ENCODE peak calls at places on chromosomes 7 and 10, in six cellular contexts. A, Q, X, T, O and S are unnamed samples.

GRCh38 chr7:129315916-129316315 is 91.1 kb downstream of the AHCYL2 start:
- DNase-seq in O (no peak), A (no peak), X (no peak), T (no peak), Q (no peak), S (no peak)

GRCh38 chr7:137411446-137411845 is 67.9 kb upstream of the PTN start:
- DNase-seq in T (no peak), O (no peak), A (no peak), Q (no peak), X (no peak), S (no peak)

GRCh38 chr10:24041030-24041429 is 167.9 kb upstream of the KIAA1217 start:
- DNase-seq in Q (no peak), X (no peak), O (no peak), A (no peak), T (no peak), S (no peak)

GRCh38 chr7:149856-150636 is 42.3 kb upstream of the FAM20C start:
- DNase-seq in Q (no peak), O (no peak), A (no peak), T (no peak), X (no peak), S (peak)

GRCh38 chr7:137544450-137545058 is 201.0 kb upstream of the PTN start:
- DNase-seq in T (no peak), A (no peak), Q (no peak), X (no peak), O (no peak), S (no peak)

GRCh38 chr10:69093933-69094332 is 6.0 kb downstream of the SRGN start:
- DNase-seq in O (no peak), A (peak), T (peak), X (no peak), Q (no peak), S (peak)

GRCh38 chr10:94286898-94287297 is 75.8 kb downstream of the NOC3L start:
- DNase-seq in A (no peak), X (no peak), O (no peak), T (no peak), Q (no peak), S (no peak)

GRCh38 chr10:27513451-27514191 is 9.5 kb downstream of the RAB18 start:
- DNase-seq in X (no peak), O (no peak), Q (no peak), T (no peak), A (no peak), S (no peak)

GRCh38 chr7:117251687-117252086 is 71.2 kb downstream of the WNT2 start:
- DNase-seq in Q (peak), X (no peak), A (no peak), T (no peak), O (no peak), S (no peak)

GRCh38 chr7:148787571-148788295 is 89.0 kb downstream of the CUL1 start:
- DNase-seq in O (no peak), A (no peak), T (no peak), Q (no peak), X (no peak), S (no peak)

GRCh38 chr7:126700807-126701604 is 551.7 kb downstream of the GRM8 start:
- DNase-seq in X (peak), O (peak), T (peak), Q (peak), A (peak), S (no peak)

GRCh38 chr10:122852261-122852660 is 6.6 kb upstream of the CUZD1 start:
- DNase-seq in T (no peak), X (no peak), O (no peak), A (no peak), Q (no peak), S (no peak)

GRCh38 chr7:22720791-22721786 is 5.9 kb upstream of the IL6 start:
- DNase-seq in X (peak), O (no peak), Q (no peak), A (no peak), T (no peak), S (no peak)

GRCh38 chr10:132137111-132138072 is 49.4 kb upstream of the DPYSL4 start:
- DNase-seq in Q (no peak), A (no peak), X (no peak), O (no peak), T (no peak), S (no peak)

GRCh38 chr7:149041350-149041749 is 13.0 kb upstream of the PDIA4 start:
- DNase-seq in Q (no peak), X (peak), T (no peak), O (no peak), A (no peak), S (no peak)

GRCh38 chr7:159105845-159106614 is 38.6 kb downstream of the VIPR2 start:
- DNase-seq in A (no peak), X (no peak), O (no peak), T (no peak), Q (no peak), S (no peak)

GRCh38 chr7:68121056-68121455 is 1124.4 kb downstream of the TYW1 start:
- DNase-seq in T (no peak), X (no peak), O (no peak), Q (no peak), A (no peak), S (no peak)

GRCh38 chr10:45235823-45236222 is 79.6 kb downstream of the OR13A1 start:
- DNase-seq in O (no peak), A (no peak), X (no peak), Q (no peak), T (no peak), S (peak)

GRCh38 chr7:89554209-89554608 is 600.1 kb upstream of the STEAP1 start:
- DNase-seq in A (no peak), O (no peak), T (no peak), Q (no peak), X (no peak), S (no peak)

GRCh38 chr10:83373659-83374058 is 765.6 kb upstream of the GHITM start:
- DNase-seq in X (no peak), O (peak), A (no peak), Q (no peak), T (no peak), S (no peak)

GRCh38 chr7:41824284-41824683 is 121.4 kb upstream of the INHBA start:
- DNase-seq in O (no peak), T (no peak), X (no peak), Q (no peak), A (no peak), S (no peak)

GRCh38 chr7:41425926-41426325 is 277.0 kb downstream of the INHBA start:
- DNase-seq in Q (no peak), T (no peak), A (no peak), X (no peak), O (no peak), S (no peak)

GRCh38 chr10:116212756-116213155 is 60.2 kb downstream of the GFRA1 start:
- DNase-seq in A (no peak), T (no peak), O (no peak), Q (no peak), X (no peak), S (no peak)

GRCh38 chr7:52719677-52720076 is 315.8 kb upstream of the POM121L12 start:
- DNase-seq in Q (no peak), T (no peak), X (no peak), O (no peak), A (no peak), S (peak)

GRCh38 chr10:22365644-22366565 is 20.6 kb downstream of the SPAG6 start:
- DNase-seq in T (no peak), A (no peak), O (no peak), X (no peak), Q (no peak), S (no peak)

GRCh38 chr7:82050134-82050533 is 280.3 kb upstream of the HGF start:
- DNase-seq in A (peak), T (peak), O (no peak), X (no peak), Q (no peak), S (peak)

GRCh38 chr10:86953747-86954680 is 3.4 kb downstream of the MMRN2 start:
- DNase-seq in Q (no peak), A (no peak), O (peak), X (peak), T (no peak), S (peak)

GRCh38 chr7:95804090-95804489 is 31.7 kb downstream of the DYNC1I1 start:
- DNase-seq in Q (no peak), X (no peak), A (no peak), O (no peak), T (no peak), S (no peak)

GRCh38 chr7:146659732-146660131 is 543.1 kb downstream of the CNTNAP2 start:
- DNase-seq in Q (no peak), O (no peak), T (no peak), A (no peak), X (no peak), S (no peak)

GRCh38 chr10:102644066-102644645 is at the start of gene TRIM8:
- DNase-seq in X (peak), O (no peak), A (peak), Q (no peak), T (no peak), S (peak)

GRCh38 chr10:110495731-110496552 is 1.8 kb upstream of the DUSP5 start:
- DNase-seq in O (no peak), Q (no peak), T (no peak), A (no peak), X (no peak), S (no peak)

GRCh38 chr10:24681476-24682088 is 42.1 kb downstream of the ARHGAP21 start:
- DNase-seq in O (no peak), Q (no peak), T (no peak), X (peak), A (peak), S (no peak)

GRCh38 chr10:98269435-98269912 is 1.5 kb upstream of the LOXL4 start:
- DNase-seq in X (no peak), Q (no peak), O (peak), T (peak), A (peak), S (peak)
- TF ChIP-seq JUND in X (no peak), Q (no peak), O (peak), T (no peak), A (peak), S (no peak)

GRCh38 chr7:140334341-140335057 is 63.8 kb downstream of the SLC37A3 start:
- DNase-seq in O (no peak), X (no peak), T (no peak), Q (no peak), A (no peak), S (no peak)

GRCh38 chr7:140330128-140330527 is 68.2 kb downstream of the SLC37A3 start:
- DNase-seq in O (no peak), Q (no peak), X (no peak), T (no peak), A (no peak), S (no peak)

GRCh38 chr7:140327261-140327661 is 71.1 kb downstream of the SLC37A3 start:
- DNase-seq in A (no peak), Q (no peak), T (no peak), O (no peak), X (no peak), S (no peak)

GRCh38 chr7:140333209-140333608 is 65.1 kb downstream of the SLC37A3 start:
- DNase-seq in X (no peak), O (no peak), A (no peak), Q (no peak), T (no peak), S (no peak)

GRCh38 chr7:140330595-140330994 is 67.7 kb downstream of the SLC37A3 start:
- DNase-seq in Q (no peak), T (no peak), A (no peak), O (no peak), X (no peak), S (no peak)
- TF ChIP-seq JUND in Q (no peak), T (no peak), A (no peak), O (no peak), X (no peak), S (no peak)

DNA sequence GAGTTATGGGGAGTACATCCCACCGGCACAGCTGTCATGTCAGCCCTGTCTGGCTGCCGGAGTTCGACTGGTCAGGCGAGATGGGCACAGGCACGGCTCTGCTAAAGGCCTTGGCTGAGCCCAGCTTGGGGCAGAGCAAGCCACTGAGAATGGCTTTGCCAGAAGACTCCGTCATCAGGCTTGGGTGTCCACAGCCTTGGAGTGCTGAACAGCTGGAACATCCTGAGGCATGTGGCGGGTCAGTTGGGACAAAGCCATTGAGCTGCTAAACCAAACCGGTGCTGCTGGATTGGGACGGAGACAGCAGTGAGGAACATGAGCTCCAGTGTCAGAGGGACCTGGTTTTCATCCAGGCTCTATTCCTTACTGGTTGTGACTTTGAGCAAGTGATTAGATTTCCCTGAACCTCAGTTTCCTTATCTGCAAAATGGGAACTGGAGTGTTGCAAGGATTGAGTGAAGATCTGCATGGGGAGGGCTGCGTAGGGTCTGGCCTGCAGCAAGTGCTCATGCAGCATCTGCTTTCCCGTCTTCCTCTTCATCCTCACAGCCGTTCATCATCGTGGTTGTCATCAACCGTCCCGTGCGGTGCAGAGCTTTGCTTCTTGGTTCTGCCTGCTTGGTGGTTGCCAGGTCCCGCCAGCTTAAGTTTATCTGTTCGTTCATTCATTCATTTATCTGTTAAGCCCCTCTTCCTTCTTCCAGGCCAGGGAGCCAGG is 134.8 kb downstream of the GRK5 start:
- DNase-seq in X (no peak), A (no peak), Q (no peak), O (no peak), T (no peak), S (no peak)
- TF ChIP-seq JUND in X (no peak), A (no peak), Q (no peak), O (no peak), T (no peak), S (no peak)

GRCh38 chr7:142445019-142445686 is 187.3 kb upstream of the PRSS58 start:
- DNase-seq in O (no peak), Q (no peak), A (no peak), T (peak), X (peak), S (no peak)
- TF ChIP-seq JUND in O (no peak), Q (no peak), A (no peak), T (no peak), X (no peak), S (no peak)

GRCh38 chr10:13797171-13797570 is 210.4 kb downstream of the PRPF18 start:
- DNase-seq in X (no peak), A (no peak), Q (no peak), O (no peak), T (no peak), S (no peak)

GRCh38 chr10:13806419-13806818 is 219.7 kb downstream of the PRPF18 start:
- DNase-seq in Q (no peak), O (no peak), A (no peak), X (no peak), T (no peak), S (no peak)

GRCh38 chr10:13803566-13804554 is 217.1 kb downstream of the PRPF18 start:
- DNase-seq in T (no peak), X (no peak), O (no peak), A (no peak), Q (no peak), S (peak)

GRCh38 chr10:13801907-13802288 is 215.1 kb downstream of the PRPF18 start:
- DNase-seq in A (no peak), O (no peak), T (no peak), Q (no peak), X (no peak), S (no peak)

DNA sequence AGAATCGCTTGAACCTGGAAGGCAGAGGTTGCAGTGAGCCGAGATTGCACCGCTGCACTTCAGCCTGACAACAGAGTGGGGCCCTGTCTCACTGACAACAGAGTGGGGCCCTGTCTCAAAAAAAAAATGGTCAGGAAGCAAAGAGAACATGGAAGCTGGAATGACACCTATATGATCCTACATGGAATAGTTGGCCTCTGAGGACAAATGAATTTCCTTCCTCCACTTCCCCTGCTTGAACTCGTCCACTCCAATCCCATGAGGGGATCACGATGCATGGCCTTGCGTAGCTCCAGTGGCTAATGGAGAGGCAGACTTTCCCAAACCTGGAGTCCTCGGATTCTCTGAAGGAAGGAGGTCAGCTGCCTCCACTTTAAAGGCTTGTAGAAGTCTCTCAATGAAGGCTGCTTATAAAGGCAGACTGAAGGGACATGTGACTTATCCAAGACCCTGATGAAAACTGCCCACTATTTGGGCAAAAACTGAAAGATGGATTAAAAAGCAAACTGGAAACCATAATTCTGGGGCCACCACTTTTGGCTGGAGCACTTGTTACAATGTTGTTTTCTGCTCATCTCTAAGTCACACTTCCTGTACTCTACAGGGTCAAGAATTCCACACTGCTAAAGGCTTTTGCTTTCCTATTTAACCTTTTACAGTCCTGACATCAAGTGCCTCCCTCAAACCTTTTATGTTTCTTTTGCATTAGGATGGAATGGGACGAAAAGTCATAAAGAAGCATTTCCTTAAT is 214.6 kb downstream of the PRPF18 start:
- DNase-seq in X (no peak), A (no peak), T (no peak), O (no peak), Q (no peak), S (no peak)
- TF ChIP-seq JUND in X (no peak), A (no peak), T (no peak), O (no peak), Q (no peak), S (no peak)

GRCh38 chr10:18737236-18737635 is 78.0 kb downstream of the ARL5B start:
- DNase-seq in T (no peak), O (no peak), X (no peak), A (no peak), Q (no peak), S (no peak)
- TF ChIP-seq JUND in T (no peak), O (no peak), X (no peak), A (no peak), Q (no peak), S (no peak)